ENCODE peak calls at places on chromosome 19, in five cellular contexts. One of them, this sample, is unnamed.
A peak's percentile ranks its signal among the peaks of the same experiment; 100 is the strongest.

GRCh38 chr19:41997121-41997850 is 3.3 kb upstream of the ATP1A3 start:
- DNase-seq in ascending aorta: no peak
- DNase-seq in CD8-positive, alpha-beta T cell: peak; percentile 42
- DNase-seq in GM13977: peak; percentile 83
- DNase-seq in lower leg skin: no peak
- DNase-seq in this sample: peak; percentile 80

GRCh38 chr19:56360841-56361240 is 32.5 kb downstream of the ZNF582 start:
- DNase-seq in ascending aorta: no peak
- DNase-seq in CD8-positive, alpha-beta T cell: no peak
- DNase-seq in GM13977: no peak
- DNase-seq in lower leg skin: no peak
- DNase-seq in this sample: no peak

GRCh38 chr19:50705422-50706019 is 14.1 kb downstream of the SHANK1 start:
- DNase-seq in ascending aorta: no peak
- DNase-seq in CD8-positive, alpha-beta T cell: peak; percentile 43
- DNase-seq in GM13977: peak; percentile 87
- DNase-seq in lower leg skin: no peak
- DNase-seq in this sample: peak; percentile 76

GRCh38 chr19:6229216-6229913 is 50.4 kb downstream of the MLLT1 start:
- DNase-seq in ascending aorta: no peak
- DNase-seq in CD8-positive, alpha-beta T cell: no peak
- DNase-seq in GM13977: no peak
- DNase-seq in lower leg skin: no peak
- DNase-seq in this sample: no peak

GRCh38 chr19:5997371-5997770 is 19.4 kb upstream of the RANBP3 start:
- DNase-seq in ascending aorta: no peak
- DNase-seq in CD8-positive, alpha-beta T cell: no peak
- DNase-seq in GM13977: no peak
- DNase-seq in lower leg skin: no peak
- DNase-seq in this sample: no peak

GRCh38 chr19:2399582-2399981 is 27.8 kb downstream of the TIMM13 start:
- DNase-seq in ascending aorta: no peak
- DNase-seq in CD8-positive, alpha-beta T cell: no peak
- DNase-seq in GM13977: no peak
- DNase-seq in lower leg skin: no peak
- DNase-seq in this sample: no peak

GRCh38 chr19:33152178-33152577 is 20.3 kb downstream of the WDR88 start:
- DNase-seq in ascending aorta: no peak
- DNase-seq in CD8-positive, alpha-beta T cell: no peak
- DNase-seq in GM13977: no peak
- DNase-seq in lower leg skin: no peak
- DNase-seq in this sample: no peak

GRCh38 chr19:7540761-7541480 is 5.4 kb downstream of the PNPLA6 start:
- DNase-seq in ascending aorta: no peak
- DNase-seq in CD8-positive, alpha-beta T cell: no peak
- DNase-seq in GM13977: no peak
- DNase-seq in lower leg skin: no peak
- DNase-seq in this sample: no peak

GRCh38 chr19:36009220-36009619 is 607 bp upstream of the SYNE4 start:
- DNase-seq in ascending aorta: no peak
- DNase-seq in CD8-positive, alpha-beta T cell: peak; percentile 42
- DNase-seq in GM13977: peak; percentile 82
- DNase-seq in lower leg skin: no peak
- DNase-seq in this sample: peak; percentile 72

GRCh38 chr19:10408511-10409291 is 5.4 kb upstream of the CDC37 start:
- DNase-seq in ascending aorta: peak; percentile 64
- DNase-seq in CD8-positive, alpha-beta T cell: no peak
- DNase-seq in GM13977: peak; percentile 59
- DNase-seq in lower leg skin: no peak
- DNase-seq in this sample: peak; percentile 66

GRCh38 chr19:41957838-41958366 is 1.2 kb downstream of the RABAC1 start:
- DNase-seq in ascending aorta: no peak
- DNase-seq in CD8-positive, alpha-beta T cell: peak; percentile 40
- DNase-seq in GM13977: peak; percentile 90
- DNase-seq in lower leg skin: no peak
- DNase-seq in this sample: peak; percentile 86

GRCh38 chr19:15866646-15867045 is 31.2 kb downstream of the CYP4F2 start:
- DNase-seq in ascending aorta: no peak
- DNase-seq in CD8-positive, alpha-beta T cell: no peak
- DNase-seq in GM13977: no peak
- DNase-seq in lower leg skin: no peak
- DNase-seq in this sample: no peak

GRCh38 chr19:50416815-50417137 is 2.0 kb upstream of the SPIB start:
- DNase-seq in ascending aorta: no peak
- DNase-seq in CD8-positive, alpha-beta T cell: no peak
- DNase-seq in GM13977: no peak
- DNase-seq in lower leg skin: no peak
- DNase-seq in this sample: no peak

GRCh38 chr19:10219678-10220077 is 11.5 kb downstream of the S1PR2 start:
- DNase-seq in ascending aorta: no peak
- DNase-seq in CD8-positive, alpha-beta T cell: peak; percentile 21
- DNase-seq in GM13977: peak; percentile 75
- DNase-seq in lower leg skin: no peak
- DNase-seq in this sample: peak; percentile 74

GRCh38 chr19:10748924-10749434 is 31.1 kb downstream of the DNM2 start:
- DNase-seq in ascending aorta: no peak
- DNase-seq in CD8-positive, alpha-beta T cell: no peak
- DNase-seq in GM13977: no peak
- DNase-seq in lower leg skin: no peak
- DNase-seq in this sample: no peak

GRCh38 chr19:55620410-55620809 is 4.0 kb downstream of the ZNF784 start:
- DNase-seq in ascending aorta: no peak
- DNase-seq in CD8-positive, alpha-beta T cell: peak; percentile 55
- DNase-seq in GM13977: no peak
- DNase-seq in lower leg skin: no peak
- DNase-seq in this sample: no peak

GRCh38 chr19:11306337-11306736 is 10.4 kb downstream of the TSPAN16 start:
- DNase-seq in ascending aorta: no peak
- DNase-seq in CD8-positive, alpha-beta T cell: no peak
- DNase-seq in GM13977: no peak
- DNase-seq in lower leg skin: no peak
- DNase-seq in this sample: no peak

GRCh38 chr19:48836089-48837017 is at the start of gene HSD17B14:
- DNase-seq in ascending aorta: peak; percentile 14
- DNase-seq in CD8-positive, alpha-beta T cell: no peak
- DNase-seq in GM13977: no peak
- DNase-seq in lower leg skin: no peak
- DNase-seq in this sample: no peak

GRCh38 chr19:46821512-46822359 is 28.9 kb downstream of the AP2S1 start:
- DNase-seq in ascending aorta: no peak
- DNase-seq in CD8-positive, alpha-beta T cell: peak; percentile 61
- DNase-seq in GM13977: peak; percentile 56
- DNase-seq in lower leg skin: no peak
- DNase-seq in this sample: peak; percentile 52

GRCh38 chr19:30450945-30451344 is 78.8 kb downstream of the ZNF536 start:
- DNase-seq in ascending aorta: no peak
- DNase-seq in CD8-positive, alpha-beta T cell: no peak
- DNase-seq in GM13977: no peak
- DNase-seq in lower leg skin: no peak
- DNase-seq in this sample: no peak

GRCh38 chr19:1110809-1111640 is 7.2 kb downstream of the GPX4 start:
- DNase-seq in ascending aorta: no peak
- DNase-seq in CD8-positive, alpha-beta T cell: no peak
- DNase-seq in GM13977: no peak
- DNase-seq in lower leg skin: no peak
- DNase-seq in this sample: no peak

GRCh38 chr19:16386619-16387240 is 62.1 kb downstream of the KLF2 start:
- DNase-seq in ascending aorta: no peak
- DNase-seq in CD8-positive, alpha-beta T cell: peak; percentile 66
- DNase-seq in GM13977: peak; percentile 75
- DNase-seq in lower leg skin: no peak
- DNase-seq in this sample: peak; percentile 69

GRCh38 chr19:14472202-14472961 is 2.8 kb downstream of the PTGER1 start:
- DNase-seq in ascending aorta: no peak
- DNase-seq in CD8-positive, alpha-beta T cell: peak; percentile 94
- DNase-seq in GM13977: peak; percentile 96
- DNase-seq in lower leg skin: no peak
- DNase-seq in this sample: peak; percentile 92

GRCh38 chr19:31742249-31742648 is 393.0 kb upstream of the TSHZ3 start:
- DNase-seq in ascending aorta: no peak
- DNase-seq in CD8-positive, alpha-beta T cell: no peak
- DNase-seq in GM13977: no peak
- DNase-seq in lower leg skin: no peak
- DNase-seq in this sample: no peak

GRCh38 chr19:43699506-43700367 is 16.1 kb upstream of the IRGC start:
- DNase-seq in ascending aorta: no peak
- DNase-seq in CD8-positive, alpha-beta T cell: no peak
- DNase-seq in GM13977: no peak
- DNase-seq in lower leg skin: no peak
- DNase-seq in this sample: no peak

GRCh38 chr19:57830071-57830602 is at the start of gene ZNF587B:
- DNase-seq in ascending aorta: no peak
- DNase-seq in CD8-positive, alpha-beta T cell: peak; percentile 40
- DNase-seq in GM13977: no peak
- DNase-seq in lower leg skin: peak; percentile 26
- DNase-seq in this sample: no peak

GRCh38 chr19:30362156-30362754 is 9.9 kb upstream of the ZNF536 start:
- DNase-seq in ascending aorta: no peak
- DNase-seq in CD8-positive, alpha-beta T cell: no peak
- DNase-seq in GM13977: no peak
- DNase-seq in lower leg skin: no peak
- DNase-seq in this sample: no peak

GRCh38 chr19:13095934-13096890 is 6.4 kb downstream of the LYL1 start:
- DNase-seq in ascending aorta: no peak
- DNase-seq in CD8-positive, alpha-beta T cell: no peak
- DNase-seq in GM13977: no peak
- DNase-seq in lower leg skin: no peak
- DNase-seq in this sample: no peak

GRCh38 chr19:49808762-49809154 is 4.3 kb downstream of the FUZ start:
- DNase-seq in ascending aorta: peak; percentile 73
- DNase-seq in CD8-positive, alpha-beta T cell: peak; percentile 89
- DNase-seq in GM13977: peak; percentile 95
- DNase-seq in lower leg skin: peak; percentile 92
- DNase-seq in this sample: peak; percentile 87

GRCh38 chr19:31164666-31165265 is 184.5 kb downstream of the TSHZ3 start:
- DNase-seq in ascending aorta: no peak
- DNase-seq in CD8-positive, alpha-beta T cell: no peak
- DNase-seq in GM13977: no peak
- DNase-seq in lower leg skin: no peak
- DNase-seq in this sample: no peak

GRCh38 chr19:13623686-13624405 is 117.6 kb upstream of the CACNA1A start:
- DNase-seq in ascending aorta: no peak
- DNase-seq in CD8-positive, alpha-beta T cell: no peak
- DNase-seq in GM13977: no peak
- DNase-seq in lower leg skin: no peak
- DNase-seq in this sample: no peak

GRCh38 chr19:31074751-31075150 is 274.5 kb downstream of the TSHZ3 start:
- DNase-seq in ascending aorta: no peak
- DNase-seq in CD8-positive, alpha-beta T cell: no peak
- DNase-seq in GM13977: no peak
- DNase-seq in lower leg skin: no peak
- DNase-seq in this sample: no peak

GRCh38 chr19:51926784-51927741 is at the start of gene ZNF613:
- DNase-seq in ascending aorta: peak; percentile 47
- DNase-seq in CD8-positive, alpha-beta T cell: peak; percentile 81
- DNase-seq in GM13977: peak; percentile 86
- DNase-seq in lower leg skin: peak; percentile 86
- DNase-seq in this sample: peak; percentile 90
- TF ChIP-seq CTCF in ascending aorta: peak; percentile 44
- TF ChIP-seq CTCF in CD8-positive, alpha-beta T cell: no peak
- TF ChIP-seq CTCF in GM13977: peak; percentile 10
- TF ChIP-seq CTCF in lower leg skin: no peak
- TF ChIP-seq CTCF in this sample: no peak

GRCh38 chr19:4976412-4977298 is 7.7 kb downstream of the KDM4B start:
- DNase-seq in ascending aorta: peak; percentile 63
- DNase-seq in CD8-positive, alpha-beta T cell: no peak
- DNase-seq in GM13977: no peak
- DNase-seq in lower leg skin: peak; percentile 88
- DNase-seq in this sample: peak; percentile 47
- TF ChIP-seq CTCF in ascending aorta: peak; percentile 36
- TF ChIP-seq CTCF in CD8-positive, alpha-beta T cell: no peak
- TF ChIP-seq CTCF in GM13977: peak; percentile 4
- TF ChIP-seq CTCF in lower leg skin: no peak
- TF ChIP-seq CTCF in this sample: no peak

GRCh38 chr19:44848036-44848804 is 2.1 kb downstream of the NECTIN2 start:
- DNase-seq in ascending aorta: no peak
- DNase-seq in CD8-positive, alpha-beta T cell: no peak
- DNase-seq in GM13977: no peak
- DNase-seq in lower leg skin: no peak
- DNase-seq in this sample: peak; percentile 18
- TF ChIP-seq CTCF in ascending aorta: no peak
- TF ChIP-seq CTCF in CD8-positive, alpha-beta T cell: no peak
- TF ChIP-seq CTCF in GM13977: no peak
- TF ChIP-seq CTCF in lower leg skin: no peak
- TF ChIP-seq CTCF in this sample: no peak

GRCh38 chr19:18919895-18920204 is 335 bp downstream of the DDX49 start:
- DNase-seq in ascending aorta: no peak
- DNase-seq in CD8-positive, alpha-beta T cell: no peak
- DNase-seq in GM13977: no peak
- DNase-seq in lower leg skin: no peak
- DNase-seq in this sample: no peak

GRCh38 chr19:18913466-18913865 is 5.7 kb downstream of the COPE start:
- DNase-seq in ascending aorta: no peak
- DNase-seq in CD8-positive, alpha-beta T cell: no peak
- DNase-seq in GM13977: no peak
- DNase-seq in lower leg skin: no peak
- DNase-seq in this sample: no peak

GRCh38 chr19:18919086-18919894 is at the start of the genes COPE and DDX49:
- DNase-seq in ascending aorta: peak; percentile 98
- DNase-seq in CD8-positive, alpha-beta T cell: peak; percentile 97
- DNase-seq in GM13977: peak; percentile 99
- DNase-seq in lower leg skin: peak; percentile 100
- DNase-seq in this sample: peak; percentile 99

GRCh38 chr19:18912933-18913332 is 6.3 kb downstream of the COPE start:
- DNase-seq in ascending aorta: no peak
- DNase-seq in CD8-positive, alpha-beta T cell: no peak
- DNase-seq in GM13977: no peak
- DNase-seq in lower leg skin: no peak
- DNase-seq in this sample: no peak

DNA sequence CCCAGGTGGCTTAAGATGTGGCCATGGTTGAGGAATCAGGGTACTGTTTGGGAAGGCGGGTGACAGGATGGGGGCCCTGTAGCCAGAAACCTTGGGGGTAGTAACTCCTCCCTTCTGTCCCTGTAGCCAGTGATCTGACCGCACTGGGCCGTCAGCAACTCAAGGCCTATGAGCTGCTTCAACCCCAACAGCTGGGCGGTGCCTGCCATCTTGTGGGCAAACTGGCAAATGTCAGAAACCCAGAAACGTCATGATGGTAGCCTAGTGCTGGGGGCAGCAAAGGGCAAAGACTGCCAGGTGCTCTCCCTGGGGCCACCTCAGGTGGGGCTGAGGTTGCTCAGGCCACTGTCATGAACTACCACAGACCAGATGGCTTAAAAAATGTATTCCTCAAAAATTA is 3.5 kb downstream of the COPE start:
- DNase-seq in ascending aorta: no peak
- DNase-seq in CD8-positive, alpha-beta T cell: no peak
- DNase-seq in GM13977: no peak
- DNase-seq in lower leg skin: no peak
- DNase-seq in this sample: no peak
- TF ChIP-seq CTCF in ascending aorta: no peak
- TF ChIP-seq CTCF in CD8-positive, alpha-beta T cell: no peak
- TF ChIP-seq CTCF in GM13977: peak; percentile 34
- TF ChIP-seq CTCF in lower leg skin: no peak
- TF ChIP-seq CTCF in this sample: no peak

GRCh38 chr19:17511724-17512573 is 500 bp downstream of the PGLS start:
- DNase-seq in ascending aorta: peak; percentile 43
- DNase-seq in CD8-positive, alpha-beta T cell: peak; percentile 90
- DNase-seq in GM13977: peak; percentile 89
- DNase-seq in lower leg skin: peak; percentile 81
- DNase-seq in this sample: peak; percentile 90
- TF ChIP-seq CTCF in ascending aorta: peak; percentile 15
- TF ChIP-seq CTCF in CD8-positive, alpha-beta T cell: no peak
- TF ChIP-seq CTCF in GM13977: peak; percentile 53
- TF ChIP-seq CTCF in lower leg skin: no peak
- TF ChIP-seq CTCF in this sample: peak; percentile 61

GRCh38 chr19:9009935-9010651 is at the start of gene MUC16:
- DNase-seq in ascending aorta: no peak
- DNase-seq in CD8-positive, alpha-beta T cell: no peak
- DNase-seq in GM13977: no peak
- DNase-seq in lower leg skin: no peak
- DNase-seq in this sample: no peak
- TF ChIP-seq CTCF in ascending aorta: no peak
- TF ChIP-seq CTCF in CD8-positive, alpha-beta T cell: no peak
- TF ChIP-seq CTCF in GM13977: no peak
- TF ChIP-seq CTCF in lower leg skin: no peak
- TF ChIP-seq CTCF in this sample: no peak